ENCODE peak calls at places on chromosomes 5 and 9, in eight cellular contexts. One of them, this sample, is unnamed.

GRCh38 chr5:6484446-6484845 is 35.8 kb downstream of the UBE2QL1 start:
- DNase-seq in stimulated activated CD8-positive, alpha-beta memory T cell treated with anti-CD3 and anti-CD28 coated beads, Interleukin-7, amount 100 ng/mL, for 24 hours: no peak
- DNase-seq in right cardiac atrium: no peak
- DNase-seq in GM04503: no peak
- DNase-seq in stimulated activated CD4-positive, alpha-beta T cell treated with anti-CD3 and anti-CD28 coated beads, TNF-alpha, amount 100 ng/mL, for 24 hours: no peak
- DNase-seq in activated CD4-positive, alpha-beta T cell treated with anti-CD3 and anti-CD28 coated beads for 1 hour: no peak
- DNase-seq in NT2/D1: no peak
- DNase-seq in Kasumi-1: no peak
- DNase-seq in this sample: no peak

GRCh38 chr9:72665421-72665820 is 144.0 kb downstream of the TMC1 start:
- DNase-seq in stimulated activated CD8-positive, alpha-beta memory T cell treated with anti-CD3 and anti-CD28 coated beads, Interleukin-7, amount 100 ng/mL, for 24 hours: no peak
- DNase-seq in right cardiac atrium: no peak
- DNase-seq in GM04503: peak; percentile 54
- DNase-seq in stimulated activated CD4-positive, alpha-beta T cell treated with anti-CD3 and anti-CD28 coated beads, TNF-alpha, amount 100 ng/mL, for 24 hours: no peak
- DNase-seq in activated CD4-positive, alpha-beta T cell treated with anti-CD3 and anti-CD28 coated beads for 1 hour: no peak
- DNase-seq in NT2/D1: no peak
- DNase-seq in Kasumi-1: no peak
- DNase-seq in this sample: no peak

GRCh38 chr5:111932207-111932606 is 175.2 kb upstream of the NREP start:
- DNase-seq in stimulated activated CD8-positive, alpha-beta memory T cell treated with anti-CD3 and anti-CD28 coated beads, Interleukin-7, amount 100 ng/mL, for 24 hours: no peak
- DNase-seq in right cardiac atrium: no peak
- DNase-seq in GM04503: no peak
- DNase-seq in stimulated activated CD4-positive, alpha-beta T cell treated with anti-CD3 and anti-CD28 coated beads, TNF-alpha, amount 100 ng/mL, for 24 hours: no peak
- DNase-seq in activated CD4-positive, alpha-beta T cell treated with anti-CD3 and anti-CD28 coated beads for 1 hour: no peak
- DNase-seq in NT2/D1: no peak
- DNase-seq in Kasumi-1: no peak
- DNase-seq in this sample: no peak

GRCh38 chr5:56833325-56833724 is 18.0 kb downstream of the MAP3K1 start:
- DNase-seq in stimulated activated CD8-positive, alpha-beta memory T cell treated with anti-CD3 and anti-CD28 coated beads, Interleukin-7, amount 100 ng/mL, for 24 hours: no peak
- DNase-seq in right cardiac atrium: no peak
- DNase-seq in GM04503: no peak
- DNase-seq in stimulated activated CD4-positive, alpha-beta T cell treated with anti-CD3 and anti-CD28 coated beads, TNF-alpha, amount 100 ng/mL, for 24 hours: no peak
- DNase-seq in activated CD4-positive, alpha-beta T cell treated with anti-CD3 and anti-CD28 coated beads for 1 hour: no peak
- DNase-seq in NT2/D1: no peak
- DNase-seq in Kasumi-1: no peak
- DNase-seq in this sample: no peak

GRCh38 chr9:107211331-107211730 is 71.7 kb upstream of the RAD23B start:
- DNase-seq in stimulated activated CD8-positive, alpha-beta memory T cell treated with anti-CD3 and anti-CD28 coated beads, Interleukin-7, amount 100 ng/mL, for 24 hours: no peak
- DNase-seq in right cardiac atrium: no peak
- DNase-seq in GM04503: no peak
- DNase-seq in stimulated activated CD4-positive, alpha-beta T cell treated with anti-CD3 and anti-CD28 coated beads, TNF-alpha, amount 100 ng/mL, for 24 hours: no peak
- DNase-seq in activated CD4-positive, alpha-beta T cell treated with anti-CD3 and anti-CD28 coated beads for 1 hour: no peak
- DNase-seq in NT2/D1: no peak
- DNase-seq in Kasumi-1: no peak
- DNase-seq in this sample: no peak

GRCh38 chr5:44387391-44387790 is 1.8 kb downstream of the FGF10 start:
- DNase-seq in stimulated activated CD8-positive, alpha-beta memory T cell treated with anti-CD3 and anti-CD28 coated beads, Interleukin-7, amount 100 ng/mL, for 24 hours: no peak
- DNase-seq in right cardiac atrium: no peak
- DNase-seq in GM04503: no peak
- DNase-seq in stimulated activated CD4-positive, alpha-beta T cell treated with anti-CD3 and anti-CD28 coated beads, TNF-alpha, amount 100 ng/mL, for 24 hours: no peak
- DNase-seq in activated CD4-positive, alpha-beta T cell treated with anti-CD3 and anti-CD28 coated beads for 1 hour: no peak
- DNase-seq in NT2/D1: no peak
- DNase-seq in Kasumi-1: no peak
- DNase-seq in this sample: no peak

GRCh38 chr9:128702949-128703615 is 779 bp downstream of the PKN3 start:
- DNase-seq in stimulated activated CD8-positive, alpha-beta memory T cell treated with anti-CD3 and anti-CD28 coated beads, Interleukin-7, amount 100 ng/mL, for 24 hours: no peak
- DNase-seq in right cardiac atrium: peak; percentile 76
- DNase-seq in GM04503: no peak
- DNase-seq in stimulated activated CD4-positive, alpha-beta T cell treated with anti-CD3 and anti-CD28 coated beads, TNF-alpha, amount 100 ng/mL, for 24 hours: no peak
- DNase-seq in activated CD4-positive, alpha-beta T cell treated with anti-CD3 and anti-CD28 coated beads for 1 hour: no peak
- DNase-seq in NT2/D1: no peak
- DNase-seq in Kasumi-1: peak; percentile 30
- DNase-seq in this sample: peak; percentile 70

GRCh38 chr5:125277494-125278154 is 531.2 kb upstream of the ZNF608 start:
- DNase-seq in stimulated activated CD8-positive, alpha-beta memory T cell treated with anti-CD3 and anti-CD28 coated beads, Interleukin-7, amount 100 ng/mL, for 24 hours: no peak
- DNase-seq in right cardiac atrium: no peak
- DNase-seq in GM04503: peak; percentile 52
- DNase-seq in stimulated activated CD4-positive, alpha-beta T cell treated with anti-CD3 and anti-CD28 coated beads, TNF-alpha, amount 100 ng/mL, for 24 hours: no peak
- DNase-seq in activated CD4-positive, alpha-beta T cell treated with anti-CD3 and anti-CD28 coated beads for 1 hour: no peak
- DNase-seq in NT2/D1: no peak
- DNase-seq in Kasumi-1: no peak
- DNase-seq in this sample: no peak

GRCh38 chr5:64806537-64806936 is 37.8 kb downstream of the CWC27 start:
- DNase-seq in stimulated activated CD8-positive, alpha-beta memory T cell treated with anti-CD3 and anti-CD28 coated beads, Interleukin-7, amount 100 ng/mL, for 24 hours: no peak
- DNase-seq in right cardiac atrium: no peak
- DNase-seq in GM04503: no peak
- DNase-seq in stimulated activated CD4-positive, alpha-beta T cell treated with anti-CD3 and anti-CD28 coated beads, TNF-alpha, amount 100 ng/mL, for 24 hours: no peak
- DNase-seq in activated CD4-positive, alpha-beta T cell treated with anti-CD3 and anti-CD28 coated beads for 1 hour: no peak
- DNase-seq in NT2/D1: no peak
- DNase-seq in Kasumi-1: no peak
- DNase-seq in this sample: no peak

GRCh38 chr5:74334434-74335364 is 305.8 kb downstream of the ENC1 start:
- DNase-seq in stimulated activated CD8-positive, alpha-beta memory T cell treated with anti-CD3 and anti-CD28 coated beads, Interleukin-7, amount 100 ng/mL, for 24 hours: no peak
- DNase-seq in right cardiac atrium: no peak
- DNase-seq in GM04503: no peak
- DNase-seq in stimulated activated CD4-positive, alpha-beta T cell treated with anti-CD3 and anti-CD28 coated beads, TNF-alpha, amount 100 ng/mL, for 24 hours: no peak
- DNase-seq in activated CD4-positive, alpha-beta T cell treated with anti-CD3 and anti-CD28 coated beads for 1 hour: no peak
- DNase-seq in NT2/D1: no peak
- DNase-seq in Kasumi-1: no peak
- DNase-seq in this sample: no peak

GRCh38 chr5:585556-585955 is 26.6 kb upstream of the CEP72 start:
- DNase-seq in stimulated activated CD8-positive, alpha-beta memory T cell treated with anti-CD3 and anti-CD28 coated beads, Interleukin-7, amount 100 ng/mL, for 24 hours: no peak
- DNase-seq in right cardiac atrium: no peak
- DNase-seq in GM04503: no peak
- DNase-seq in stimulated activated CD4-positive, alpha-beta T cell treated with anti-CD3 and anti-CD28 coated beads, TNF-alpha, amount 100 ng/mL, for 24 hours: no peak
- DNase-seq in activated CD4-positive, alpha-beta T cell treated with anti-CD3 and anti-CD28 coated beads for 1 hour: no peak
- DNase-seq in NT2/D1: no peak
- DNase-seq in Kasumi-1: no peak
- DNase-seq in this sample: no peak

GRCh38 chr5:159734366-159734765 is 181.9 kb upstream of the ADRA1B start:
- DNase-seq in stimulated activated CD8-positive, alpha-beta memory T cell treated with anti-CD3 and anti-CD28 coated beads, Interleukin-7, amount 100 ng/mL, for 24 hours: no peak
- DNase-seq in right cardiac atrium: no peak
- DNase-seq in GM04503: no peak
- DNase-seq in stimulated activated CD4-positive, alpha-beta T cell treated with anti-CD3 and anti-CD28 coated beads, TNF-alpha, amount 100 ng/mL, for 24 hours: no peak
- DNase-seq in activated CD4-positive, alpha-beta T cell treated with anti-CD3 and anti-CD28 coated beads for 1 hour: no peak
- DNase-seq in NT2/D1: no peak
- DNase-seq in Kasumi-1: no peak
- DNase-seq in this sample: no peak

GRCh38 chr5:40485021-40485998 is 194.4 kb upstream of the PTGER4 start:
- DNase-seq in stimulated activated CD8-positive, alpha-beta memory T cell treated with anti-CD3 and anti-CD28 coated beads, Interleukin-7, amount 100 ng/mL, for 24 hours: no peak
- DNase-seq in right cardiac atrium: no peak
- DNase-seq in GM04503: no peak
- DNase-seq in stimulated activated CD4-positive, alpha-beta T cell treated with anti-CD3 and anti-CD28 coated beads, TNF-alpha, amount 100 ng/mL, for 24 hours: no peak
- DNase-seq in activated CD4-positive, alpha-beta T cell treated with anti-CD3 and anti-CD28 coated beads for 1 hour: no peak
- DNase-seq in NT2/D1: no peak
- DNase-seq in Kasumi-1: peak; percentile 59
- DNase-seq in this sample: no peak

GRCh38 chr9:77019810-77020437 is 469 bp downstream of the FOXB2 start:
- DNase-seq in stimulated activated CD8-positive, alpha-beta memory T cell treated with anti-CD3 and anti-CD28 coated beads, Interleukin-7, amount 100 ng/mL, for 24 hours: no peak
- DNase-seq in right cardiac atrium: peak; percentile 43
- DNase-seq in GM04503: no peak
- DNase-seq in stimulated activated CD4-positive, alpha-beta T cell treated with anti-CD3 and anti-CD28 coated beads, TNF-alpha, amount 100 ng/mL, for 24 hours: no peak
- DNase-seq in activated CD4-positive, alpha-beta T cell treated with anti-CD3 and anti-CD28 coated beads for 1 hour: no peak
- DNase-seq in NT2/D1: no peak
- DNase-seq in Kasumi-1: no peak
- DNase-seq in this sample: no peak

GRCh38 chr9:70948744-70949143 is 172.7 kb downstream of the TRPM3 start:
- DNase-seq in stimulated activated CD8-positive, alpha-beta memory T cell treated with anti-CD3 and anti-CD28 coated beads, Interleukin-7, amount 100 ng/mL, for 24 hours: no peak
- DNase-seq in right cardiac atrium: no peak
- DNase-seq in GM04503: no peak
- DNase-seq in stimulated activated CD4-positive, alpha-beta T cell treated with anti-CD3 and anti-CD28 coated beads, TNF-alpha, amount 100 ng/mL, for 24 hours: no peak
- DNase-seq in activated CD4-positive, alpha-beta T cell treated with anti-CD3 and anti-CD28 coated beads for 1 hour: no peak
- DNase-seq in NT2/D1: no peak
- DNase-seq in Kasumi-1: no peak
- DNase-seq in this sample: no peak

GRCh38 chr9:20355022-20355421 is 267.3 kb downstream of the MLLT3 start:
- DNase-seq in stimulated activated CD8-positive, alpha-beta memory T cell treated with anti-CD3 and anti-CD28 coated beads, Interleukin-7, amount 100 ng/mL, for 24 hours: no peak
- DNase-seq in right cardiac atrium: no peak
- DNase-seq in GM04503: peak; percentile 52
- DNase-seq in stimulated activated CD4-positive, alpha-beta T cell treated with anti-CD3 and anti-CD28 coated beads, TNF-alpha, amount 100 ng/mL, for 24 hours: no peak
- DNase-seq in activated CD4-positive, alpha-beta T cell treated with anti-CD3 and anti-CD28 coated beads for 1 hour: no peak
- DNase-seq in NT2/D1: no peak
- DNase-seq in Kasumi-1: no peak
- DNase-seq in this sample: no peak

GRCh38 chr9:75186767-75187380 is 98.6 kb downstream of the OSTF1 start:
- DNase-seq in stimulated activated CD8-positive, alpha-beta memory T cell treated with anti-CD3 and anti-CD28 coated beads, Interleukin-7, amount 100 ng/mL, for 24 hours: no peak
- DNase-seq in right cardiac atrium: no peak
- DNase-seq in GM04503: no peak
- DNase-seq in stimulated activated CD4-positive, alpha-beta T cell treated with anti-CD3 and anti-CD28 coated beads, TNF-alpha, amount 100 ng/mL, for 24 hours: no peak
- DNase-seq in activated CD4-positive, alpha-beta T cell treated with anti-CD3 and anti-CD28 coated beads for 1 hour: no peak
- DNase-seq in NT2/D1: no peak
- DNase-seq in Kasumi-1: peak; percentile 59
- DNase-seq in this sample: no peak

GRCh38 chr5:26024774-26025173 is 1013.6 kb downstream of the CDH9 start:
- DNase-seq in stimulated activated CD8-positive, alpha-beta memory T cell treated with anti-CD3 and anti-CD28 coated beads, Interleukin-7, amount 100 ng/mL, for 24 hours: no peak
- DNase-seq in right cardiac atrium: no peak
- DNase-seq in GM04503: no peak
- DNase-seq in stimulated activated CD4-positive, alpha-beta T cell treated with anti-CD3 and anti-CD28 coated beads, TNF-alpha, amount 100 ng/mL, for 24 hours: no peak
- DNase-seq in activated CD4-positive, alpha-beta T cell treated with anti-CD3 and anti-CD28 coated beads for 1 hour: no peak
- DNase-seq in NT2/D1: no peak
- DNase-seq in Kasumi-1: peak; percentile 20
- DNase-seq in this sample: no peak

GRCh38 chr5:127936439-127936972 is 147.1 kb upstream of the SLC12A2 start:
- DNase-seq in stimulated activated CD8-positive, alpha-beta memory T cell treated with anti-CD3 and anti-CD28 coated beads, Interleukin-7, amount 100 ng/mL, for 24 hours: no peak
- DNase-seq in right cardiac atrium: no peak
- DNase-seq in GM04503: no peak
- DNase-seq in stimulated activated CD4-positive, alpha-beta T cell treated with anti-CD3 and anti-CD28 coated beads, TNF-alpha, amount 100 ng/mL, for 24 hours: no peak
- DNase-seq in activated CD4-positive, alpha-beta T cell treated with anti-CD3 and anti-CD28 coated beads for 1 hour: no peak
- DNase-seq in NT2/D1: no peak
- DNase-seq in Kasumi-1: no peak
- DNase-seq in this sample: no peak

GRCh38 chr5:71924980-71925379 is 182.3 kb upstream of the MAP1B start:
- DNase-seq in stimulated activated CD8-positive, alpha-beta memory T cell treated with anti-CD3 and anti-CD28 coated beads, Interleukin-7, amount 100 ng/mL, for 24 hours: no peak
- DNase-seq in right cardiac atrium: no peak
- DNase-seq in GM04503: peak; percentile 19
- DNase-seq in stimulated activated CD4-positive, alpha-beta T cell treated with anti-CD3 and anti-CD28 coated beads, TNF-alpha, amount 100 ng/mL, for 24 hours: no peak
- DNase-seq in activated CD4-positive, alpha-beta T cell treated with anti-CD3 and anti-CD28 coated beads for 1 hour: no peak
- DNase-seq in NT2/D1: no peak
- DNase-seq in Kasumi-1: peak; percentile 34
- DNase-seq in this sample: no peak

GRCh38 chr5:139755892-139756671 is 39.5 kb upstream of the PSD2 start:
- DNase-seq in stimulated activated CD8-positive, alpha-beta memory T cell treated with anti-CD3 and anti-CD28 coated beads, Interleukin-7, amount 100 ng/mL, for 24 hours: no peak
- DNase-seq in right cardiac atrium: no peak
- DNase-seq in GM04503: no peak
- DNase-seq in stimulated activated CD4-positive, alpha-beta T cell treated with anti-CD3 and anti-CD28 coated beads, TNF-alpha, amount 100 ng/mL, for 24 hours: no peak
- DNase-seq in activated CD4-positive, alpha-beta T cell treated with anti-CD3 and anti-CD28 coated beads for 1 hour: no peak
- DNase-seq in NT2/D1: no peak
- DNase-seq in Kasumi-1: no peak
- DNase-seq in this sample: no peak

GRCh38 chr5:180831139-180832080 is 28.8 kb upstream of the MGAT1 start:
- DNase-seq in stimulated activated CD8-positive, alpha-beta memory T cell treated with anti-CD3 and anti-CD28 coated beads, Interleukin-7, amount 100 ng/mL, for 24 hours: peak; percentile 60
- DNase-seq in right cardiac atrium: peak; percentile 95
- DNase-seq in GM04503: no peak
- DNase-seq in stimulated activated CD4-positive, alpha-beta T cell treated with anti-CD3 and anti-CD28 coated beads, TNF-alpha, amount 100 ng/mL, for 24 hours: peak; percentile 49
- DNase-seq in activated CD4-positive, alpha-beta T cell treated with anti-CD3 and anti-CD28 coated beads for 1 hour: peak; percentile 60
- DNase-seq in NT2/D1: no peak
- DNase-seq in Kasumi-1: peak; percentile 60
- DNase-seq in this sample: peak; percentile 76

GRCh38 chr9:120941046-120941770 is 14.6 kb upstream of the TRAF1 start:
- DNase-seq in stimulated activated CD8-positive, alpha-beta memory T cell treated with anti-CD3 and anti-CD28 coated beads, Interleukin-7, amount 100 ng/mL, for 24 hours: no peak
- DNase-seq in right cardiac atrium: no peak
- DNase-seq in GM04503: no peak
- DNase-seq in stimulated activated CD4-positive, alpha-beta T cell treated with anti-CD3 and anti-CD28 coated beads, TNF-alpha, amount 100 ng/mL, for 24 hours: no peak
- DNase-seq in activated CD4-positive, alpha-beta T cell treated with anti-CD3 and anti-CD28 coated beads for 1 hour: no peak
- DNase-seq in NT2/D1: no peak
- DNase-seq in Kasumi-1: no peak
- DNase-seq in this sample: no peak

GRCh38 chr5:91598216-91598615 is 215.1 kb upstream of the ARRDC3 start:
- DNase-seq in stimulated activated CD8-positive, alpha-beta memory T cell treated with anti-CD3 and anti-CD28 coated beads, Interleukin-7, amount 100 ng/mL, for 24 hours: no peak
- DNase-seq in right cardiac atrium: no peak
- DNase-seq in GM04503: no peak
- DNase-seq in stimulated activated CD4-positive, alpha-beta T cell treated with anti-CD3 and anti-CD28 coated beads, TNF-alpha, amount 100 ng/mL, for 24 hours: no peak
- DNase-seq in activated CD4-positive, alpha-beta T cell treated with anti-CD3 and anti-CD28 coated beads for 1 hour: no peak
- DNase-seq in NT2/D1: no peak
- DNase-seq in Kasumi-1: no peak
- DNase-seq in this sample: no peak

GRCh38 chr9:93099551-93100264 is 3.7 kb downstream of the CARD19 start:
- DNase-seq in stimulated activated CD8-positive, alpha-beta memory T cell treated with anti-CD3 and anti-CD28 coated beads, Interleukin-7, amount 100 ng/mL, for 24 hours: no peak
- DNase-seq in right cardiac atrium: peak; percentile 44
- DNase-seq in GM04503: no peak
- DNase-seq in stimulated activated CD4-positive, alpha-beta T cell treated with anti-CD3 and anti-CD28 coated beads, TNF-alpha, amount 100 ng/mL, for 24 hours: no peak
- DNase-seq in activated CD4-positive, alpha-beta T cell treated with anti-CD3 and anti-CD28 coated beads for 1 hour: no peak
- DNase-seq in NT2/D1: no peak
- DNase-seq in Kasumi-1: no peak
- DNase-seq in this sample: peak; percentile 3

GRCh38 chr9:92142329-92142728 is 27.1 kb upstream of the SPTLC1 start:
- DNase-seq in stimulated activated CD8-positive, alpha-beta memory T cell treated with anti-CD3 and anti-CD28 coated beads, Interleukin-7, amount 100 ng/mL, for 24 hours: no peak
- DNase-seq in right cardiac atrium: peak; percentile 26
- DNase-seq in GM04503: no peak
- DNase-seq in stimulated activated CD4-positive, alpha-beta T cell treated with anti-CD3 and anti-CD28 coated beads, TNF-alpha, amount 100 ng/mL, for 24 hours: no peak
- DNase-seq in activated CD4-positive, alpha-beta T cell treated with anti-CD3 and anti-CD28 coated beads for 1 hour: no peak
- DNase-seq in NT2/D1: no peak
- DNase-seq in Kasumi-1: no peak
- DNase-seq in this sample: no peak

GRCh38 chr9:90795879-90796317 is 5.7 kb upstream of the SYK start:
- DNase-seq in stimulated activated CD8-positive, alpha-beta memory T cell treated with anti-CD3 and anti-CD28 coated beads, Interleukin-7, amount 100 ng/mL, for 24 hours: no peak
- DNase-seq in right cardiac atrium: no peak
- DNase-seq in GM04503: no peak
- DNase-seq in stimulated activated CD4-positive, alpha-beta T cell treated with anti-CD3 and anti-CD28 coated beads, TNF-alpha, amount 100 ng/mL, for 24 hours: no peak
- DNase-seq in activated CD4-positive, alpha-beta T cell treated with anti-CD3 and anti-CD28 coated beads for 1 hour: no peak
- DNase-seq in NT2/D1: no peak
- DNase-seq in Kasumi-1: peak; percentile 81
- DNase-seq in this sample: no peak

GRCh38 chr5:31824886-31825774 is 186.2 kb downstream of the PDZD2 start:
- DNase-seq in stimulated activated CD8-positive, alpha-beta memory T cell treated with anti-CD3 and anti-CD28 coated beads, Interleukin-7, amount 100 ng/mL, for 24 hours: no peak
- DNase-seq in right cardiac atrium: no peak
- DNase-seq in GM04503: no peak
- DNase-seq in stimulated activated CD4-positive, alpha-beta T cell treated with anti-CD3 and anti-CD28 coated beads, TNF-alpha, amount 100 ng/mL, for 24 hours: peak; percentile 5
- DNase-seq in activated CD4-positive, alpha-beta T cell treated with anti-CD3 and anti-CD28 coated beads for 1 hour: peak; percentile 8
- DNase-seq in NT2/D1: peak; percentile 35
- DNase-seq in Kasumi-1: peak; percentile 63
- DNase-seq in this sample: no peak

GRCh38 chr9:33718987-33719386 is 76.4 kb upstream of the PRSS3 start:
- DNase-seq in stimulated activated CD8-positive, alpha-beta memory T cell treated with anti-CD3 and anti-CD28 coated beads, Interleukin-7, amount 100 ng/mL, for 24 hours: no peak
- DNase-seq in right cardiac atrium: peak; percentile 53
- DNase-seq in GM04503: no peak
- DNase-seq in stimulated activated CD4-positive, alpha-beta T cell treated with anti-CD3 and anti-CD28 coated beads, TNF-alpha, amount 100 ng/mL, for 24 hours: no peak
- DNase-seq in activated CD4-positive, alpha-beta T cell treated with anti-CD3 and anti-CD28 coated beads for 1 hour: no peak
- DNase-seq in NT2/D1: no peak
- DNase-seq in Kasumi-1: peak; percentile 18
- DNase-seq in this sample: no peak

GRCh38 chr9:22731786-22732185 is 285.2 kb downstream of the DMRTA1 start:
- DNase-seq in stimulated activated CD8-positive, alpha-beta memory T cell treated with anti-CD3 and anti-CD28 coated beads, Interleukin-7, amount 100 ng/mL, for 24 hours: no peak
- DNase-seq in right cardiac atrium: no peak
- DNase-seq in GM04503: no peak
- DNase-seq in stimulated activated CD4-positive, alpha-beta T cell treated with anti-CD3 and anti-CD28 coated beads, TNF-alpha, amount 100 ng/mL, for 24 hours: no peak
- DNase-seq in activated CD4-positive, alpha-beta T cell treated with anti-CD3 and anti-CD28 coated beads for 1 hour: no peak
- DNase-seq in NT2/D1: no peak
- DNase-seq in Kasumi-1: no peak
- DNase-seq in this sample: no peak

GRCh38 chr5:31845351-31845750 is 206.4 kb downstream of the PDZD2 start:
- DNase-seq in stimulated activated CD8-positive, alpha-beta memory T cell treated with anti-CD3 and anti-CD28 coated beads, Interleukin-7, amount 100 ng/mL, for 24 hours: no peak
- DNase-seq in right cardiac atrium: no peak
- DNase-seq in GM04503: no peak
- DNase-seq in stimulated activated CD4-positive, alpha-beta T cell treated with anti-CD3 and anti-CD28 coated beads, TNF-alpha, amount 100 ng/mL, for 24 hours: no peak
- DNase-seq in activated CD4-positive, alpha-beta T cell treated with anti-CD3 and anti-CD28 coated beads for 1 hour: no peak
- DNase-seq in NT2/D1: no peak
- DNase-seq in Kasumi-1: no peak
- DNase-seq in this sample: no peak

GRCh38 chr9:125522328-125522725 is 184.7 kb downstream of the MAPKAP1 start:
- DNase-seq in stimulated activated CD8-positive, alpha-beta memory T cell treated with anti-CD3 and anti-CD28 coated beads, Interleukin-7, amount 100 ng/mL, for 24 hours: no peak
- DNase-seq in right cardiac atrium: no peak
- DNase-seq in GM04503: no peak
- DNase-seq in stimulated activated CD4-positive, alpha-beta T cell treated with anti-CD3 and anti-CD28 coated beads, TNF-alpha, amount 100 ng/mL, for 24 hours: no peak
- DNase-seq in activated CD4-positive, alpha-beta T cell treated with anti-CD3 and anti-CD28 coated beads for 1 hour: no peak
- DNase-seq in NT2/D1: no peak
- DNase-seq in Kasumi-1: no peak
- DNase-seq in this sample: no peak

This sample was measured in D721Med.